ENCODE peak calls at places on chromosomes 1 and 21, in seven cellular contexts. Z, T, K, N, L, I and D are unnamed samples.
A peak's percentile ranks its signal among the peaks of the same experiment; 100 is the strongest.

GRCh38 chr1:6237093-6237492 is 1.3 kb upstream of the ICMT start:
- DNase-seq in N (no peak), T (no peak), K (no peak), Z (no peak), L (no peak), I (no peak), D (no peak)

GRCh38 chr1:244214009-244214967 is 163.2 kb downstream of the ZBTB18 start:
- DNase-seq in T (no peak), Z (peak; percentile 96), N (peak; percentile 94), L (peak; percentile 72), I (no peak), K (no peak), D (no peak)

GRCh38 chr21:25701529-25701928 is 33.2 kb downstream of the ATP5PF start:
- DNase-seq in N (no peak), T (no peak), L (no peak), Z (no peak), K (no peak), I (no peak), D (no peak)

GRCh38 chr1:205965039-205965630 is 21.9 kb upstream of the SLC26A9 start:
- DNase-seq in I (no peak), Z (no peak), N (no peak), L (no peak), T (no peak), K (no peak), D (no peak)

GRCh38 chr1:115539061-115539460 is 102.7 kb upstream of the VANGL1 start:
- DNase-seq in N (no peak), I (no peak), L (peak; percentile 60), K (no peak), Z (no peak), T (no peak), D (no peak)

GRCh38 chr1:99438656-99439055 is 174.4 kb downstream of the PLPPR4 start:
- DNase-seq in Z (no peak), L (no peak), N (no peak), I (no peak), T (no peak), K (no peak), D (no peak)

GRCh38 chr1:107264561-107264960 is 123.7 kb downstream of the NTNG1 start:
- DNase-seq in I (no peak), L (peak; percentile 21), Z (no peak), T (no peak), N (no peak), K (no peak), D (no peak)

GRCh38 chr1:161727343-161727924 is 6.1 kb downstream of the FCRLB start:
- DNase-seq in I (no peak), N (no peak), Z (no peak), T (no peak), L (peak; percentile 43), K (no peak), D (no peak)